ENCODE peak calls at places on chromosomes 6 and 20, in six cellular contexts. O, Z, U, C, T and I are unnamed samples.

GRCh38 chr6:20699402-20699801 is 165.1 kb downstream of the CDKAL1 start:
- DNase-seq in C (no peak), Z (no peak), U (no peak), O (no peak), T (no peak), I (no peak)

GRCh38 chr6:73747293-73747692 is 51.3 kb downstream of the CD109 start:
- DNase-seq in T (no peak), Z (peak; percentile 51), O (peak; percentile 7), U (no peak), C (no peak), I (no peak)

GRCh38 chr6:67265996-67266768 is 1368.9 kb upstream of the ADGRB3 start:
- DNase-seq in T (no peak), O (no peak), Z (no peak), U (no peak), C (no peak), I (no peak)

GRCh38 chr6:138287144-138287955 is 69.1 kb upstream of the PBOV1 start:
- DNase-seq in Z (no peak), C (peak; percentile 58), T (peak; percentile 81), U (peak; percentile 55), O (peak; percentile 41), I (no peak)

GRCh38 chr6:43246301-43247114 is 3.2 kb downstream of the TTBK1 start:
- DNase-seq in C (peak; percentile 55), O (no peak), T (peak; percentile 93), U (peak; percentile 66), Z (no peak), I (no peak)

GRCh38 chr20:21175433-21175832 is 49.6 kb downstream of the KIZ start:
- DNase-seq in U (no peak), T (no peak), O (no peak), C (peak; percentile 18), Z (no peak), I (no peak)

GRCh38 chr6:153104220-153104619 is 26.9 kb downstream of the RGS17 start:
- DNase-seq in C (no peak), Z (no peak), O (no peak), U (no peak), T (no peak), I (no peak)

GRCh38 chr6:12150812-12151432 is 138.8 kb downstream of the HIVEP1 start:
- DNase-seq in U (peak; percentile 57), Z (no peak), T (peak; percentile 67), C (peak; percentile 38), O (no peak), I (no peak)

GRCh38 chr6:21836772-21837460 is 243.4 kb downstream of the SOX4 start:
- DNase-seq in U (no peak), O (no peak), T (no peak), C (no peak), Z (no peak), I (no peak)

GRCh38 chr6:21836292-21836691 is 242.7 kb downstream of the SOX4 start:
- DNase-seq in Z (no peak), U (no peak), T (no peak), C (no peak), O (no peak), I (no peak)

GRCh38 chr6:21842875-21843274 is 249.3 kb downstream of the SOX4 start:
- DNase-seq in Z (no peak), O (no peak), C (no peak), T (no peak), U (no peak), I (no peak)

GRCh38 chr6:21845018-21845417 is 251.5 kb downstream of the SOX4 start:
- DNase-seq in C (no peak), U (peak; percentile 19), Z (no peak), T (no peak), O (no peak), I (no peak)

GRCh38 chr6:21840428-21840827 is 246.9 kb downstream of the SOX4 start:
- DNase-seq in U (no peak), O (no peak), C (no peak), T (no peak), Z (no peak), I (no peak)
- TF ChIP-seq POLR2A in U (no peak), O (no peak), C (no peak), T (no peak), Z (no peak), I (no peak)

GRCh38 chr20:31632503-31633338 is 5.0 kb upstream of the COX4I2 start:
- DNase-seq in Z (no peak), C (no peak), U (no peak), O (no peak), T (no peak), I (no peak)

GRCh38 chr20:31633339-31633914 is 4.3 kb upstream of the COX4I2 start:
- DNase-seq in T (no peak), C (no peak), U (peak; percentile 81), O (no peak), Z (no peak), I (no peak)

DNA sequence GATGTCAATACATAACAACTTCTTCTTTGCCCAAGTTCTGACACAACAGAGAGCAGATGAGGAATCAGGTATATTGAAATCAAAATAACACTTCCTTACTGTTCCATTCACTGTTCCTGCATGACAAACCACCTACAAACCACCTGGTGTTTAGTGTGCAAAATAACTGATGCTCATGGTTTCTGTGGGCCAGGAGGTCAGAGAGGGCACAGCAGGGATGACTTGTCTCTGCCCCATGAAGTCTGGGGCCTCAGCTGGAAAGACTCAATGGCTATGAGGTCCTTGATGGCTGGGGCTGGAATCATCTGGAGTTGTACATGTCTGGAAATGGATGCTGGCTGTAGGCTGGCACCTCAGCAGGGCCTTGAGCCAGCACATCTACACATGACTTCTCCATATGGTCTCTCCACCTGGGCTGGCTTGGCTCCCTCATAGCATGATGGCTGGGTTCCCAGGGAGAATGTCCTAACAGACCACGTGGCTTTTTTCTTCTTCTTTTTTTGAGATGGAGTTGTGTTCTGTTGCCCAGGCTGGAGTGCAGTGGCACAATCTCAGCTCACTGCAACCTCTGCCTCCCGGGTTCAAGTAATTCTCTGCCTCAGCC is 7.4 kb upstream of the COX4I2 start:
- DNase-seq in C (no peak), T (no peak), O (no peak), Z (no peak), U (no peak), I (no peak)
- TF ChIP-seq POLR2AphosphoS5 in C (no peak), T (no peak), O (no peak), Z (no peak), U (no peak), I (no peak)

GRCh38 chr6:168666751-168667427 is 225.9 kb downstream of the SMOC2 start:
- DNase-seq in T (no peak), C (no peak), O (no peak), Z (no peak), U (no peak), I (no peak)
- TF ChIP-seq TAF1 in T (no peak), C (no peak), O (no peak), Z (no peak), U (no peak), I (no peak)

GRCh38 chr6:41780623-41781301 is at the start of gene PRICKLE4:
- DNase-seq in U (peak; percentile 84), Z (no peak), O (no peak), T (peak; percentile 76), C (no peak), I (no peak)
- TF ChIP-seq POLR2A in U (no peak), Z (no peak), O (no peak), T (no peak), C (no peak), I (no peak)

DNA sequence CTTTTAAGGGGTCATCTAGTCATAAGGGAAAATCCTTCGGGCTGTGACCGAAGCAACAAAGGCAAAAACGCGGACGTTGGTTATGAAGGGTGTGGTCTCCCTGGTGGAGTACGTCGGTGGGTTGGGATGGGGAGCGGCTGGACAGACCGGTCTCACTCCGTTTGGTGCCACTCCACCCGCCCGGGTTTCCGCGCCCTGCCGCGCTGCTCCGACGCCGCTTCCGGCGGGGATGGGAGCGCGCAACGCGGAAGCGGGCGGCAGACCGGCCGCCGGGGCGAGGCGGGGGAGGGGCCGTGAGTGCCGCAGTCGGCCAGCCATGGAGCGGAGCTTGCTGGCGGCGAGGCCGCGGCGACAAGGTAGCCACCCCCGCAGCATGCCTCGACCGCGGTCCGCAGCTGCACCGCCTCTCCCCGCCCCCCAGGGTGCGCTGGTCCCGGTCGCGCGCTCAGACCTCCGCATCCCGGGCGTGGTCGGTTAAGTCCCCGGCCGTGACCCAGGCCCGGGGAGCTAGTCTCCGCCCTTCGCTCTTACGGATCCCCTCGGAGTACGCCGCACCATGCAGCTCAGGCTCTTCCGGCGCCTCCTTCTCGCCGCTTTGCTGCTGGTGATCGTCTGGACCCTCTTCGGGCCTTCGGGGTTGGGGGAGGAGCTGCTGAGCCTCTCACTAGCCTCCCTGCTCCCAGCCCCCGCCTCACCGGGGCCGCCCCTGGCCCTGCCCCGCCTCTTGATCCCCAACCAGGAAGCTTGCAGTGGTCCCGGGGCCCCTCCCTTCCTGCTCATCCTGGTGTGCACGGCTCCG is at the start of gene B3GALT4:
- DNase-seq in U (peak; percentile 91), C (no peak), T (peak; percentile 89), Z (peak; percentile 49), O (peak; percentile 85), I (peak; percentile 84)
- TF ChIP-seq POLR2AphosphoS5 in U (peak; percentile 94), C (no peak), T (peak; percentile 90), Z (peak; percentile 91), O (peak; percentile 98), I (peak; percentile 99)

GRCh38 chr20:62117362-62117646 is 5.0 kb upstream of the LSM14B start:
- DNase-seq in U (no peak), T (no peak), O (no peak), C (no peak), Z (no peak), I (no peak)
- TF ChIP-seq TAF1 in U (no peak), T (no peak), O (no peak), C (no peak), Z (no peak), I (no peak)

GRCh38 chr20:32434434-32434833 is 76.3 kb downstream of the ASXL1 start:
- DNase-seq in C (no peak), Z (no peak), O (no peak), T (no peak), U (no peak), I (no peak)

GRCh38 chr20:32436968-32437367 is 78.8 kb downstream of the ASXL1 start:
- DNase-seq in O (no peak), T (no peak), Z (no peak), C (no peak), U (no peak), I (no peak)

GRCh38 chr20:32436142-32436861 is 78.2 kb downstream of the ASXL1 start:
- DNase-seq in T (no peak), C (no peak), Z (no peak), O (no peak), U (no peak), I (no peak)

GRCh38 chr20:32437391-32438074 is 79.4 kb downstream of the ASXL1 start:
- DNase-seq in O (no peak), T (no peak), Z (no peak), U (no peak), C (peak; percentile 77), I (no peak)

GRCh38 chr20:32435449-32436107 is 77.4 kb downstream of the ASXL1 start:
- DNase-seq in Z (no peak), U (no peak), T (no peak), O (no peak), C (no peak), I (no peak)
- TF ChIP-seq POLR2A in Z (no peak), U (no peak), T (no peak), O (no peak), C (no peak), I (no peak)

DNA sequence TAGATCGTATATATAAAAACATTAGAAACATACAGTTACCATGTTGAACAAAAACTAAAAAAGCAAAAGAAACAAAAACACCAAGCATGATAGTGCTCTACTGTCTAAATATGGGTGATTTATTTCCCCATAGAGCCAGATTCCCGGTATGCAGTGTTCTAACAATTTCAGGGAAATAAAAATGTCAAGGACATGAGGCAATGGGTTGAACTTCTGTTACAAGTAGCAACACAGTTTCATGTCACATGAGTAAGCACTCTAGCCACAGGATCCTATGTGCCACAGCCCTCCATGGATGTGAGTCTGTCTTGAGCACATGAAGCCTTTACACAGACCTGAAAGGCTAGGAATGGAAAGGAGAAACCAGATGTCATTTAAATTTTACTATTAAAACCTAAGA is 96.0 kb downstream of the MAP3K5 start:
- DNase-seq in T (no peak), U (no peak), Z (no peak), C (no peak), O (no peak), I (no peak)
- TF ChIP-seq POLR2AphosphoS5 in T (no peak), U (no peak), Z (no peak), C (no peak), O (no peak), I (no peak)